ENCODE peak calls at places on chromosome 21, in seven cellular contexts. T, C, E, B, O, F and A are unnamed samples.

GRCh38 chr21:35619184-35619583 is 441.1 kb downstream of the SETD4 start:
- DNase-seq in T (no peak), C (peak; percentile 73), E (no peak), B (no peak), O (no peak), F (peak; percentile 85), A (no peak)

GRCh38 chr21:27129215-27129614 is 162.3 kb upstream of the ADAMTS5 start:
- DNase-seq in T (no peak), C (no peak), E (no peak), B (no peak), O (no peak), F (no peak), A (no peak)

GRCh38 chr21:33388188-33388587 is 15.0 kb upstream of the IFNGR2 start:
- DNase-seq in T (no peak), C (no peak), E (no peak), B (no peak), O (no peak), F (no peak), A (no peak)

GRCh38 chr21:37358392-37358791 is 8.2 kb upstream of the DYRK1A start:
- DNase-seq in T (no peak), C (no peak), E (no peak), B (no peak), O (no peak), F (no peak), A (no peak)

GRCh38 chr21:32300117-32300681 is 1.5 kb downstream of the MRAP start:
- DNase-seq in T (no peak), C (no peak), E (no peak), B (no peak), O (no peak), F (no peak), A (no peak)

GRCh38 chr21:29477941-29478340 is 179.2 kb downstream of the BACH1 start:
- DNase-seq in T (no peak), C (no peak), E (no peak), B (no peak), O (no peak), F (peak; percentile 77), A (no peak)

GRCh38 chr21:28215214-28215954 is 777.3 kb downstream of the LTN1 start:
- DNase-seq in T (no peak), C (no peak), E (no peak), B (peak; percentile 31), O (no peak), F (peak; percentile 88), A (no peak)

GRCh38 chr21:26918318-26919065 is 48.4 kb downstream of the ADAMTS5 start:
- DNase-seq in T (no peak), C (no peak), E (no peak), B (no peak), O (no peak), F (peak; percentile 69), A (no peak)

GRCh38 chr21:37551406-37552355 is 185.1 kb downstream of the DYRK1A start:
- DNase-seq in T (no peak), C (no peak), E (no peak), B (no peak), O (peak; percentile 53), F (peak; percentile 26), A (no peak)

GRCh38 chr21:33480481-33481103 is 818 bp upstream of the TMEM50B start:
- DNase-seq in T (no peak), C (no peak), E (no peak), B (no peak), O (no peak), F (no peak), A (no peak)

GRCh38 chr21:37073417-37074194 is 552 bp downstream of the TTC3 start:
- DNase-seq in T (peak; percentile 28), C (no peak), E (peak; percentile 52), B (peak; percentile 61), O (no peak), F (peak; percentile 75), A (peak; percentile 70)

GRCh38 chr21:29721242-29721641 is 218.6 kb downstream of the GRIK1 start:
- DNase-seq in T (no peak), C (no peak), E (no peak), B (no peak), O (no peak), F (no peak), A (no peak)

GRCh38 chr21:29403922-29404538 is 105.3 kb downstream of the BACH1 start:
- DNase-seq in T (no peak), C (no peak), E (no peak), B (no peak), O (no peak), F (no peak), A (no peak)

GRCh38 chr21:39451332-39452206 is at the start of gene SH3BGR:
- DNase-seq in T (peak; percentile 95), C (no peak), E (peak; percentile 74), B (peak; percentile 83), O (no peak), F (peak; percentile 3), A (no peak)

GRCh38 chr21:38327984-38328383 is 71.2 kb downstream of the KCNJ15 start:
- DNase-seq in T (no peak), C (no peak), E (no peak), B (no peak), O (no peak), F (peak; percentile 72), A (no peak)

GRCh38 chr21:39668369-39668768 is 55.6 kb downstream of the B3GALT5 start:
- DNase-seq in T (no peak), C (no peak), E (no peak), B (no peak), O (no peak), F (no peak), A (no peak)

GRCh38 chr21:26920055-26920454 is 46.8 kb downstream of the ADAMTS5 start:
- DNase-seq in T (no peak), C (no peak), E (peak; percentile 9), B (no peak), O (no peak), F (peak; percentile 67), A (no peak)

GRCh38 chr21:38352536-38353219 is 95.9 kb downstream of the KCNJ15 start:
- DNase-seq in T (peak; percentile 68), C (no peak), E (peak; percentile 21), B (peak; percentile 51), O (peak; percentile 3), F (peak; percentile 89), A (no peak)

GRCh38 chr21:33015091-33015490 is 10.6 kb upstream of the OLIG2 start:
- DNase-seq in T (no peak), C (no peak), E (no peak), B (no peak), O (no peak), F (no peak), A (no peak)

GRCh38 chr21:30831194-30831765 is 1.7 kb upstream of the KRTAP7-1 start:
- DNase-seq in T (peak; percentile 9), C (no peak), E (no peak), B (no peak), O (peak; percentile 2), F (peak; percentile 0), A (no peak)

GRCh38 chr21:31520506-31521163 is 138.9 kb upstream of the SOD1 start:
- DNase-seq in T (no peak), C (no peak), E (no peak), B (no peak), O (no peak), F (no peak), A (no peak)

GRCh38 chr21:38293765-38294164 is 37.0 kb downstream of the KCNJ15 start:
- DNase-seq in T (no peak), C (no peak), E (no peak), B (no peak), O (peak; percentile 20), F (no peak), A (no peak)

GRCh38 chr21:36966846-36967657 is 583 bp upstream of the HLCS start:
- DNase-seq in T (no peak), C (no peak), E (no peak), B (no peak), O (no peak), F (peak; percentile 18), A (no peak)

GRCh38 chr21:32423320-32423719 is 10.8 kb downstream of the EVA1C start:
- DNase-seq in T (no peak), C (no peak), E (no peak), B (no peak), O (no peak), F (peak; percentile 91), A (no peak)

DNA sequence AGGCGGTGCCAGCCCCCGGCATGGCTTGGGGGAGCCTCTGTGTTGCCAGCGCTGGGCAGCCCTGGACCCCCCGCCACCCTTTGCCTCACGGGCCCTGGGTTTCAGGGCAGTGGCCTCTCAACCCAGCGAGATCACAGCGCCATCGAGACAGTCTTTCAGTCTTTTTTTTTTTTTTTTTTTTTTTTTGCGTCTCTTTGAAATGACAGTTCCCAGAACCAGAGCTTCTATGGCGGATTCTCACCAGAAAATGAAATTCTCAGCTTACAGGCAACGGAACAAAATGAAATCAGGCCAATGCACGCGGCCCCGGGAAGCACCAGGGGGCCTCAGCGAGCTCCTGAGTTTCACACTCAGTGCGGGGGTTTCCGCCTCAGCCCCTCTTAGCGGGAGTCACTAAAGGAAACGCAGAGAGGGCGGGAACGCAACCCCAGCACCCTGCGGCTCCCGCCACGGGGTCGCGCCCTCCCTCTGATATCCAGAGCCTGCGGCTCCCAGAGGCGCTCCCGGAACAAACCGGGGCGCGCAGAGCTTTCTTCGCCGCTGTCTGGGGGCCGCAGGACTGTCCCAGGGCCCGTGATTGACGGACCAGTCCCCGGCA is 8.0 kb upstream of the COL6A1 start:
- DNase-seq in T (peak; percentile 88), C (no peak), E (no peak), B (peak; percentile 87), O (peak; percentile 49), F (peak; percentile 90), A (peak; percentile 86)
- H3K4me3 ChIP-seq in T (peak overlapping the region; percentile 34), C (no peak overlapping the region), E (peak overlapping the region; percentile 50), B (peak overlapping the region; percentile 47), O (peak overlapping the region; percentile 52), F (peak overlapping the region; percentile 56), A (peak overlapping the region; percentile 54)

GRCh38 chr21:14533555-14534400 is 12.3 kb downstream of the SAMSN1 start:
- DNase-seq in T (no peak), C (peak; percentile 95), E (no peak), B (no peak), O (no peak), F (peak; percentile 76), A (no peak)

GRCh38 chr21:14531927-14532326 is 14.2 kb downstream of the SAMSN1 start:
- DNase-seq in T (no peak), C (no peak), E (no peak), B (no peak), O (no peak), F (no peak), A (no peak)

GRCh38 chr21:14528815-14529214 is 17.3 kb downstream of the SAMSN1 start:
- DNase-seq in T (no peak), C (no peak), E (no peak), B (no peak), O (no peak), F (no peak), A (no peak)

GRCh38 chr21:14527690-14528652 is 18.1 kb downstream of the SAMSN1 start:
- DNase-seq in T (no peak), C (no peak), E (no peak), B (no peak), O (no peak), F (no peak), A (no peak)

GRCh38 chr21:14530574-14530973 is 15.5 kb downstream of the SAMSN1 start:
- DNase-seq in T (no peak), C (no peak), E (no peak), B (no peak), O (no peak), F (no peak), A (no peak)
- H3K4me1 ChIP-seq in T (peaks cover 30% of the 10 kb centered on the region), C (peaks cover 23% of the 10 kb centered on the region), E (no peaks in the 10 kb centered on the region), B (no peaks in the 10 kb centered on the region), O (no peaks in the 10 kb centered on the region), F (peaks cover 9% of the 10 kb centered on the region), A (no peaks in the 10 kb centered on the region)

GRCh38 chr21:42616366-42617340 is 36.8 kb upstream of the PDE9A start:
- DNase-seq in T (no peak), C (no peak), E (no peak), B (no peak), O (no peak), F (no peak), A (peak; percentile 45)
- H3K4me3 ChIP-seq in T (no peak overlapping the region), C (peak overlapping the region; percentile 17), E (no peak overlapping the region), B (no peak overlapping the region), O (no peak overlapping the region), F (no peak overlapping the region), A (no peak overlapping the region)

GRCh38 chr21:44303490-44303981 is 3.7 kb downstream of the PFKL start:
- DNase-seq in T (no peak), C (no peak), E (no peak), B (no peak), O (peak; percentile 84), F (no peak), A (peak; percentile 88)
- H3K4me1 ChIP-seq in T (peaks cover 11% of the 10 kb centered on the region), C (peaks cover 6% of the 10 kb centered on the region), E (no peaks in the 10 kb centered on the region), B (peaks cover 68% of the 10 kb centered on the region), O (peaks cover 56% of the 10 kb centered on the region), F (peaks cover 12% of the 10 kb centered on the region), A (peaks cover 13% of the 10 kb centered on the region)